ENCODE peak calls at places on chromosomes 4 and X, in six cellular contexts. One of them, this sample, is unnamed.
A peak's percentile ranks its signal among the peaks of the same experiment; 100 is the strongest.

GRCh38 chr4:21307709-21308108 is 607.5 kb downstream of the PACRGL start:
- DNase-seq in heart left ventricle: no peak
- DNase-seq in sciatic nerve: no peak
- DNase-seq in activated effector memory CD4-positive, alpha-beta T cell treated with anti-CD3 and anti-CD28 coated beads, Interleukin-2, amount 50 U/mL, for 16 hours: no peak
- DNase-seq in stomach: no peak
- DNase-seq in myocyte: no peak
- DNase-seq in this sample: no peak

GRCh38 chr4:181541396-181541795 is 701.8 kb upstream of the TENM3 start:
- DNase-seq in heart left ventricle: no peak
- DNase-seq in sciatic nerve: no peak
- DNase-seq in activated effector memory CD4-positive, alpha-beta T cell treated with anti-CD3 and anti-CD28 coated beads, Interleukin-2, amount 50 U/mL, for 16 hours: no peak
- DNase-seq in stomach: no peak
- DNase-seq in myocyte: no peak
- DNase-seq in this sample: no peak

GRCh38 chr4:25343671-25344070 is 31.1 kb downstream of the ZCCHC4 start:
- DNase-seq in heart left ventricle: no peak
- DNase-seq in sciatic nerve: no peak
- DNase-seq in activated effector memory CD4-positive, alpha-beta T cell treated with anti-CD3 and anti-CD28 coated beads, Interleukin-2, amount 50 U/mL, for 16 hours: no peak
- DNase-seq in stomach: no peak
- DNase-seq in myocyte: no peak
- DNase-seq in this sample: no peak

GRCh38 chr4:6751611-6752485 is 30.7 kb upstream of the KIAA0232 start:
- DNase-seq in heart left ventricle: no peak
- DNase-seq in sciatic nerve: no peak
- DNase-seq in activated effector memory CD4-positive, alpha-beta T cell treated with anti-CD3 and anti-CD28 coated beads, Interleukin-2, amount 50 U/mL, for 16 hours: no peak
- DNase-seq in stomach: no peak
- DNase-seq in myocyte: no peak
- DNase-seq in this sample: no peak

GRCh38 chr4:16785800-16786527 is 112.5 kb downstream of the LDB2 start:
- DNase-seq in heart left ventricle: no peak
- DNase-seq in sciatic nerve: no peak
- DNase-seq in activated effector memory CD4-positive, alpha-beta T cell treated with anti-CD3 and anti-CD28 coated beads, Interleukin-2, amount 50 U/mL, for 16 hours: no peak
- DNase-seq in stomach: no peak
- DNase-seq in myocyte: no peak
- DNase-seq in this sample: no peak

GRCh38 chr4:109559625-109559982 is 442 bp upstream of the MCUB start:
- DNase-seq in heart left ventricle: peak; percentile 35
- DNase-seq in sciatic nerve: peak; percentile 67
- DNase-seq in activated effector memory CD4-positive, alpha-beta T cell treated with anti-CD3 and anti-CD28 coated beads, Interleukin-2, amount 50 U/mL, for 16 hours: peak; percentile 81
- DNase-seq in stomach: no peak
- DNase-seq in myocyte: no peak
- DNase-seq in this sample: no peak

GRCh38 chrX:32599156-32599555 is 612.2 kb downstream of the DMD start:
- DNase-seq in heart left ventricle: no peak
- DNase-seq in sciatic nerve: no peak
- DNase-seq in activated effector memory CD4-positive, alpha-beta T cell treated with anti-CD3 and anti-CD28 coated beads, Interleukin-2, amount 50 U/mL, for 16 hours: no peak
- DNase-seq in stomach: no peak
- DNase-seq in myocyte: no peak
- DNase-seq in this sample: no peak

GRCh38 chr4:163343604-163344146 is at the start of gene NPY5R:
- DNase-seq in heart left ventricle: no peak
- DNase-seq in sciatic nerve: no peak
- DNase-seq in activated effector memory CD4-positive, alpha-beta T cell treated with anti-CD3 and anti-CD28 coated beads, Interleukin-2, amount 50 U/mL, for 16 hours: no peak
- DNase-seq in stomach: no peak
- DNase-seq in myocyte: no peak
- DNase-seq in this sample: no peak

GRCh38 chr4:143391261-143391660 is 54.6 kb downstream of the GAB1 start:
- DNase-seq in heart left ventricle: no peak
- DNase-seq in sciatic nerve: no peak
- DNase-seq in activated effector memory CD4-positive, alpha-beta T cell treated with anti-CD3 and anti-CD28 coated beads, Interleukin-2, amount 50 U/mL, for 16 hours: no peak
- DNase-seq in stomach: no peak
- DNase-seq in myocyte: no peak
- DNase-seq in this sample: no peak

GRCh38 chrX:153685751-153686676 is 1.7 kb upstream of the SLC6A8 start:
- DNase-seq in heart left ventricle: peak; percentile 23
- DNase-seq in sciatic nerve: no peak
- DNase-seq in activated effector memory CD4-positive, alpha-beta T cell treated with anti-CD3 and anti-CD28 coated beads, Interleukin-2, amount 50 U/mL, for 16 hours: no peak
- DNase-seq in stomach: no peak
- DNase-seq in myocyte: no peak
- DNase-seq in this sample: no peak

GRCh38 chr4:87270144-87270543 is 49.7 kb upstream of the KLHL8 start:
- DNase-seq in heart left ventricle: no peak
- DNase-seq in sciatic nerve: no peak
- DNase-seq in activated effector memory CD4-positive, alpha-beta T cell treated with anti-CD3 and anti-CD28 coated beads, Interleukin-2, amount 50 U/mL, for 16 hours: no peak
- DNase-seq in stomach: no peak
- DNase-seq in myocyte: peak; percentile 54
- DNase-seq in this sample: no peak

GRCh38 chr4:184355111-184355604 is 119.2 kb downstream of the IRF2 start:
- DNase-seq in heart left ventricle: peak; percentile 46
- DNase-seq in sciatic nerve: no peak
- DNase-seq in activated effector memory CD4-positive, alpha-beta T cell treated with anti-CD3 and anti-CD28 coated beads, Interleukin-2, amount 50 U/mL, for 16 hours: no peak
- DNase-seq in stomach: no peak
- DNase-seq in myocyte: peak; percentile 79
- DNase-seq in this sample: no peak

GRCh38 chrX:154420402-154420756 is 8.1 kb upstream of the ATP6AP1 start:
- DNase-seq in heart left ventricle: no peak
- DNase-seq in sciatic nerve: no peak
- DNase-seq in activated effector memory CD4-positive, alpha-beta T cell treated with anti-CD3 and anti-CD28 coated beads, Interleukin-2, amount 50 U/mL, for 16 hours: no peak
- DNase-seq in stomach: no peak
- DNase-seq in myocyte: no peak
- DNase-seq in this sample: no peak

GRCh38 chrX:37846141-37846540 is 1.2 kb downstream of the DYNLT3 start:
- DNase-seq in heart left ventricle: no peak
- DNase-seq in sciatic nerve: no peak
- DNase-seq in activated effector memory CD4-positive, alpha-beta T cell treated with anti-CD3 and anti-CD28 coated beads, Interleukin-2, amount 50 U/mL, for 16 hours: no peak
- DNase-seq in stomach: no peak
- DNase-seq in myocyte: no peak
- DNase-seq in this sample: no peak

GRCh38 chr4:55398461-55398860 is 2.7 kb downstream of the TMEM165 start:
- DNase-seq in heart left ventricle: no peak
- DNase-seq in sciatic nerve: no peak
- DNase-seq in activated effector memory CD4-positive, alpha-beta T cell treated with anti-CD3 and anti-CD28 coated beads, Interleukin-2, amount 50 U/mL, for 16 hours: no peak
- DNase-seq in stomach: no peak
- DNase-seq in myocyte: no peak
- DNase-seq in this sample: no peak

GRCh38 chrX:95056901-95057300 is 1382.9 kb downstream of the FAM133A start:
- DNase-seq in heart left ventricle: no peak
- DNase-seq in sciatic nerve: no peak
- DNase-seq in activated effector memory CD4-positive, alpha-beta T cell treated with anti-CD3 and anti-CD28 coated beads, Interleukin-2, amount 50 U/mL, for 16 hours: no peak
- DNase-seq in stomach: no peak
- DNase-seq in myocyte: peak; percentile 17
- DNase-seq in this sample: no peak

GRCh38 chrX:69073241-69073640 is 92.0 kb downstream of the PJA1 start:
- DNase-seq in heart left ventricle: no peak
- DNase-seq in sciatic nerve: peak; percentile 42
- DNase-seq in activated effector memory CD4-positive, alpha-beta T cell treated with anti-CD3 and anti-CD28 coated beads, Interleukin-2, amount 50 U/mL, for 16 hours: no peak
- DNase-seq in stomach: no peak
- DNase-seq in myocyte: no peak
- DNase-seq in this sample: no peak

GRCh38 chr4:137300776-137301175 is 231.5 kb downstream of the PCDH18 start:
- DNase-seq in heart left ventricle: no peak
- DNase-seq in sciatic nerve: no peak
- DNase-seq in activated effector memory CD4-positive, alpha-beta T cell treated with anti-CD3 and anti-CD28 coated beads, Interleukin-2, amount 50 U/mL, for 16 hours: no peak
- DNase-seq in stomach: no peak
- DNase-seq in myocyte: no peak
- DNase-seq in this sample: no peak